ENCODE peak calls at places on chromosomes 1 and 21, in eight cellular contexts. I, Z, A, U, P, V, C and L are unnamed samples.

GRCh38 chr1:95311006-95311405 is 77.0 kb downstream of the RWDD3 start:
- DNase-seq in U (no peak), V (no peak), I (no peak), A (no peak), P (no peak), C (no peak), Z (no peak), L (no peak)

GRCh38 chr1:52552236-52552504 is 722 bp downstream of the TUT4 start:
- DNase-seq in I (peak; percentile 51), V (no peak), U (peak; percentile 56), A (peak; percentile 69), C (peak; percentile 65), Z (peak; percentile 65), P (peak; percentile 82), L (peak; percentile 65)

GRCh38 chr1:161228032-161228431 is 2.2 kb downstream of the TOMM40L start:
- DNase-seq in Z (no peak), C (no peak), I (no peak), U (no peak), A (no peak), P (no peak), V (no peak), L (no peak)

GRCh38 chr1:178749581-178750166 is 24.6 kb downstream of the RALGPS2 start:
- DNase-seq in C (no peak), A (no peak), U (no peak), P (no peak), V (no peak), I (no peak), Z (no peak), L (no peak)

GRCh38 chr1:219276029-219276738 is 102.5 kb downstream of the LYPLAL1 start:
- DNase-seq in C (no peak), Z (no peak), U (no peak), A (no peak), V (no peak), P (no peak), I (no peak), L (no peak)

GRCh38 chr1:46057781-46058180 is 74.6 kb downstream of the PIK3R3 start:
- DNase-seq in A (no peak), Z (no peak), U (no peak), P (no peak), C (no peak), V (no peak), I (no peak), L (no peak)

GRCh38 chr1:53860967-53861411 is 22.9 kb upstream of the NDC1 start:
- DNase-seq in P (no peak), Z (peak; percentile 24), A (no peak), V (no peak), C (no peak), U (peak; percentile 39), I (peak; percentile 88), L (peak; percentile 41)

GRCh38 chr1:68128157-68128556 is 77.7 kb upstream of the DIRAS3 start:
- DNase-seq in A (no peak), V (no peak), C (no peak), P (no peak), Z (no peak), U (no peak), I (no peak), L (no peak)

GRCh38 chr1:94768046-94768445 is 52.1 kb upstream of the SLC44A3 start:
- DNase-seq in U (no peak), C (no peak), V (no peak), Z (no peak), I (no peak), A (no peak), P (no peak), L (no peak)

GRCh38 chr1:31848381-31848897 is 32.6 kb upstream of the SPOCD1 start:
- DNase-seq in Z (no peak), A (peak; percentile 26), V (no peak), C (no peak), U (no peak), P (peak; percentile 82), I (no peak), L (no peak)

GRCh38 chr1:88327391-88328267 is 356.4 kb upstream of the PKN2 start:
- DNase-seq in C (no peak), V (peak; percentile 78), Z (no peak), U (no peak), P (no peak), A (no peak), I (no peak), L (no peak)

GRCh38 chr1:81695741-81696140 is 105.0 kb upstream of the ADGRL2 start:
- DNase-seq in A (no peak), P (no peak), I (no peak), C (no peak), U (no peak), V (no peak), Z (no peak), L (no peak)

GRCh38 chr1:15703562-15703961 is 19.4 kb downstream of the PLEKHM2 start:
- DNase-seq in I (no peak), A (peak; percentile 94), C (peak; percentile 89), Z (peak; percentile 49), P (no peak), U (peak; percentile 60), V (no peak), L (no peak)

GRCh38 chr1:77219166-77219887 is at the start of gene PIGK:
- DNase-seq in C (peak; percentile 88), I (peak; percentile 96), Z (peak; percentile 93), A (peak; percentile 91), U (peak; percentile 90), P (peak; percentile 97), V (peak; percentile 70), L (peak; percentile 92)

GRCh38 chr1:76203132-76203531 is 128.6 kb downstream of the ST6GALNAC3 start:
- DNase-seq in Z (no peak), U (no peak), I (no peak), C (no peak), P (no peak), V (no peak), A (no peak), L (no peak)

GRCh38 chr1:224399887-224400286 is 34.7 kb downstream of the WDR26 start:
- DNase-seq in P (no peak), C (no peak), Z (no peak), I (no peak), U (no peak), A (no peak), V (no peak), L (no peak)

GRCh38 chr1:11893907-11894251 is 32.3 kb downstream of the KIAA2013 start:
- DNase-seq in U (peak; percentile 72), I (peak; percentile 84), C (no peak), A (no peak), P (peak; percentile 94), Z (peak; percentile 63), V (peak; percentile 35), L (peak; percentile 54)
- TF ChIP-seq POLR2AphosphoS5 in U (no peak), I (no peak), C (no peak), A (no peak), P (no peak), Z (no peak), V (no peak), L (no peak)

DNA sequence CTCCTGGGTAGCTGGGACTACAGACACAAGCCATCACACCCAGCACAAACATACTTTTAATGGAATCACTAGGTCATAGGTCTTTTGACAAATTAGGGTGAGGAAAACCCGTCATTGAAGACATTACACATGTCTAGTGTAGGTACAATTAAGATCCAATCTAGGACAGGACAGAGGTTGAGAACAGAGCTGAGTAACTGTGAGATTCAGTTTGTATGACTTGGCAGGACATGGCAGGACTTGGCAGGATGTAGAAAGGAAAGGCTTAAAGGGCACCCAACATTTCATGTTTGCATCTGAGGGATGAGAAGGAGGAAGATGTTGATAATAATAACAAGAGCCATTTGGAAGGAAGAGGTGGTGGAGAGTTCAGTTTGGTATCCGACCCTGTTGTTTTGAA is 483.8 kb downstream of the PCP4 start:
- DNase-seq in A (no peak), C (no peak), U (no peak), V (no peak), Z (no peak), I (no peak), P (no peak), L (no peak)
- TF ChIP-seq POLR2AphosphoS5 in A (no peak), C (no peak), U (no peak), V (no peak), Z (no peak), I (no peak), P (no peak), L (no peak)

DNA sequence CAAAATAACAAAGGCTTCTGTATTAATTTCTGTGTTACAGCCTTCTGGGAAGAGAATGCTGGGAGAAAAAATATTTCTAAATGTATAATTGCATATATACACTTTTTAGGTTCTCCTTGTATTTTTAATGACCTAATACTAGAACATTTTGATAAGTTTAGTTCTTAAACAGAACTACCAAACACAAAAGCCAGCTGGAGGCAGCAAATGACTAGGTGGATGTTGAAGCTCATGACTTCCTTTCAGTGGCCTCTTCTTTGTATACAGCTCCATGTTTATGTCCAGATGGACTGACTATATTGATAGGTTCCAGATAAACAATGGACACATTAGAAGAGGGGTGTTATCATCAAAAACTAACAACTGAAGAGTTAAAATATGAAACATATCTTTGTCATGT is 52.4 kb downstream of the LRRC8D start:
- DNase-seq in A (no peak), U (no peak), Z (no peak), C (no peak), V (no peak), I (no peak), P (no peak), L (no peak)
- TF ChIP-seq POLR2AphosphoS5 in A (no peak), U (no peak), Z (no peak), C (no peak), V (no peak), I (no peak), P (no peak), L (no peak)

GRCh38 chr1:203307690-203308126 is 2.4 kb downstream of the BTG2 start:
- DNase-seq in U (no peak), P (no peak), V (no peak), A (no peak), Z (peak; percentile 26), I (peak; percentile 77), C (no peak), L (no peak)
- TF ChIP-seq POLR2AphosphoS5 in U (no peak), P (no peak), V (no peak), A (peak; percentile 5), Z (no peak), I (no peak), C (no peak), L (no peak)

DNA sequence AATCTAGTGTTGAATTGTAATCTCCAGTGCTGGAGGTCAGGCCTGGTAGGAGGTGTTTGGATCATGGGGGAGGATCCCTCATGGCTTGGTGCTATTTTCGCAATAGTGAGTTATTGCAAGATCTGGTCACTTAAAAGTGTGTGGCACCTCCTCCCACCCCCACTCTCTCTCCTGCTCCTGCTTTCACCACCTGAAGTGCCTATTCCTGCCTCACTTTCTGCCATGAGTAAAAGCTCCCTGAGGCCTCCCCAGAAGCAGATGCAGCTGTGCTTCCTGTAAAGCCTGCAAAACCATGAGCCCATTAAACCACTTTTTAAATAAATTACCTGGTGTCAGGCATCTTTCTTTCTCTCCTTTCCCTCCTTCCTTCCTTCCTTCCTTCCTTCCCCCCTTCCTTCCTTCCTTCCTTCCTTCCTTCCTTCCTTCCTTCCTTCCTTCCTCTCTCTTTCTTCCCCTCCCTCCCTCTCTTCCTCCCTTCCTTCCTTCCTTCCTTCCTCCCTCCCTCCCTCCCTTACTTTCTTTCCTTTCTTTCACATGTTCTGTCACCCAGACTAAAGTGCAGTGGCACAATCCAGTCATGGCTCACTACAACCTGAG is 172.4 kb downstream of the C1orf21 start:
- DNase-seq in A (no peak), I (no peak), P (no peak), V (no peak), C (no peak), U (no peak), Z (no peak), L (no peak)
- TF ChIP-seq POLR2AphosphoS5 in A (no peak), I (no peak), P (no peak), V (no peak), C (no peak), U (no peak), Z (no peak), L (no peak)

GRCh38 chr1:1361982-1362423 is 3.6 kb upstream of the MXRA8 start:
- DNase-seq in A (peak; percentile 90), Z (peak; percentile 20), C (no peak), P (peak; percentile 62), U (no peak), I (peak; percentile 62), V (no peak), L (no peak)
- TF ChIP-seq POLR2AphosphoS5 in A (peak; percentile 12), Z (no peak), C (no peak), P (no peak), U (no peak), I (no peak), V (no peak), L (no peak)